ENCODE peak calls at places on chromosomes 4 and X, in six cellular contexts. B is AG04450, W is psoas muscle, P is cardiac muscle cell, F is fibroblast of lung, I is pancreas. O is an unnamed sample.

GRCh38 chrX:153688900-153689590 is 1.3 kb downstream of the SLC6A8 start:
- DNase-seq in I (peak), F (peak), B (no peak), W (peak), P (peak), O (peak)

GRCh38 chrX:101595739-101596419 is 21.9 kb downstream of the ARMCX6 start:
- DNase-seq in P (peak), F (peak), I (no peak), W (no peak), B (peak), O (no peak)

GRCh38 chr4:140257461-140258305 is 103.7 kb upstream of the MAML3 start:
- DNase-seq in W (no peak), F (no peak), P (no peak), I (no peak), B (no peak), O (no peak)

GRCh38 chr4:89242864-89243740 is 64.5 kb downstream of the GPRIN3 start:
- DNase-seq in F (no peak), B (no peak), I (no peak), P (no peak), W (no peak), O (no peak)

GRCh38 chr4:15651682-15652081 is 3.5 kb downstream of the FBXL5 start:
- DNase-seq in P (no peak), F (peak), I (no peak), W (no peak), B (no peak), O (no peak)

GRCh38 chrX:123077671-123078070 is 106.4 kb upstream of the GRIA3 start:
- DNase-seq in F (peak), B (no peak), W (no peak), I (no peak), P (no peak), O (no peak)

GRCh38 chrX:47063179-47063578 is 15.1 kb upstream of the RGN start:
- DNase-seq in W (no peak), F (no peak), P (no peak), B (no peak), I (no peak), O (no peak)

GRCh38 chr4:23819041-23819511 is 70.8 kb downstream of the PPARGC1A start:
- DNase-seq in W (no peak), B (no peak), P (peak), I (no peak), F (peak), O (no peak)

GRCh38 chrX:71917621-71918341 is 7.1 kb downstream of the NHSL2 start:
- DNase-seq in P (peak), F (peak), I (no peak), B (no peak), W (no peak), O (no peak)

GRCh38 chr4:118964891-118965411 is 76.3 kb downstream of the SYNPO2 start:
- DNase-seq in I (no peak), P (peak), W (no peak), F (peak), B (no peak), O (no peak)

GRCh38 chr4:6307230-6307629 is 37.6 kb downstream of the WFS1 start:
- DNase-seq in I (no peak), F (no peak), P (no peak), B (no peak), W (no peak), O (no peak)

GRCh38 chr4:108172231-108172779 is 3.6 kb upstream of the LEF1 start:
- DNase-seq in P (peak), I (no peak), F (peak), B (no peak), W (no peak), O (no peak)

GRCh38 chr4:153181293-153182080 is 22.8 kb upstream of the TRIM2 start:
- DNase-seq in F (no peak), W (no peak), B (no peak), P (no peak), I (no peak), O (no peak)

GRCh38 chr4:153068751-153069150 is 132.6 kb downstream of the FHDC1 start:
- DNase-seq in I (no peak), F (no peak), B (no peak), P (no peak), W (no peak), O (no peak)

GRCh38 chrX:13894888-13895564 is 78.1 kb upstream of the GPM6B start:
- DNase-seq in B (no peak), W (no peak), P (peak), F (no peak), I (no peak), O (no peak)

GRCh38 chr4:150217192-150217591 is 138.9 kb downstream of the DCLK2 start:
- DNase-seq in I (no peak), P (peak), F (peak), B (no peak), W (no peak), O (no peak)

GRCh38 chr4:165294907-165295306 is 32.6 kb upstream of the MSMO1 start:
- DNase-seq in W (no peak), I (no peak), F (no peak), B (no peak), P (no peak), O (no peak)

DNA sequence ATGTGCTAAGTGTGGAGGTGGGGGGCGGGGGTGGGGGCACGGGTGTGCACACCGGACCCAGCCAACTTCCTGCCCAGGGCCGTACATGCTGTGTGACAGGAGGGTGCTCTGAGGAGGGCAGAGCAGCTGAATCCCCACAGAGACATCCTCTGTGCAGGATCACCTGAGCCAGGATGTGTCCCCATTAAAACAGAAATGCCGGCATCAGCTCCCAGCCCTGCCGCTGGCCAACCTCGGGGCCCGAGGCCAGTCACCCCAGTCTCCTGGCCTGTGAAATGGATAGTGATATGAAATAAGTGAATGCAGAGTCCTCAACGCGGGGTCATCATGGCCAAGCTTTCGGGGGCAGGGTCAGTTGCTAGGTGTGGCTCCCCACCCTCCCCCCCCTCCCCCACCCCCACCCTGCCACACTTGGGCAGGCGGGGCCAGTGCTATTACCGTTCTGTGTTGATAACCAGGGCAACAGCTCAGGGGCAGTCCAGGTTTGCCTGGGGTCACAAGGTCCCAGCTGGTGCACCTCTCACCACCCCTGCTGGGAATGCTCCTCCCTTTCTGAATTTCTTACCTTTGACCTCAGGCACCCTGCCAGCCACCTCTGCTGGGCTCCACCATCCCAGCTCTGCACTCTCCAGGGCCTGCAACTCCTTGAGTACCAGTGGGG is 227.2 kb upstream of the PSAPL1 start:
- DNase-seq in P (no peak), I (no peak), B (no peak), W (no peak), F (no peak), O (no peak)
- H3K27ac ChIP-seq in P (no peak), I (no peak), B (no peak), W (no peak), F (no peak), O (no peak)

GRCh38 chr4:80732010-80732409 is 298.5 kb upstream of the BMP3 start:
- DNase-seq in F (peak), I (no peak), B (no peak), P (peak), W (no peak), O (no peak)
- H3K27ac ChIP-seq in F (no peak), I (no peak), B (no peak), P (no peak), W (no peak), O (no peak)

GRCh38 chr4:40199999-40200880 is 3.4 kb downstream of the RHOH start:
- DNase-seq in B (no peak), W (no peak), I (no peak), P (no peak), F (peak), O (no peak)

GRCh38 chr4:40201898-40202297 is 5.1 kb downstream of the RHOH start:
- DNase-seq in I (no peak), F (no peak), W (no peak), P (no peak), B (no peak), O (no peak)

GRCh38 chr4:40202474-40202873 is 5.6 kb downstream of the RHOH start:
- DNase-seq in B (no peak), I (no peak), F (no peak), W (no peak), P (no peak), O (no peak)

GRCh38 chr4:40199179-40199670 is 2.4 kb downstream of the RHOH start:
- DNase-seq in F (no peak), P (no peak), I (no peak), B (no peak), W (no peak), O (no peak)

GRCh38 chr4:40200881-40201797 is 4.3 kb downstream of the RHOH start:
- DNase-seq in F (peak), P (no peak), I (no peak), B (peak), W (no peak), O (no peak)
- H3K27ac ChIP-seq in F (no peak), P (no peak), I (no peak), B (peak), W (no peak), O (peak)

DNA sequence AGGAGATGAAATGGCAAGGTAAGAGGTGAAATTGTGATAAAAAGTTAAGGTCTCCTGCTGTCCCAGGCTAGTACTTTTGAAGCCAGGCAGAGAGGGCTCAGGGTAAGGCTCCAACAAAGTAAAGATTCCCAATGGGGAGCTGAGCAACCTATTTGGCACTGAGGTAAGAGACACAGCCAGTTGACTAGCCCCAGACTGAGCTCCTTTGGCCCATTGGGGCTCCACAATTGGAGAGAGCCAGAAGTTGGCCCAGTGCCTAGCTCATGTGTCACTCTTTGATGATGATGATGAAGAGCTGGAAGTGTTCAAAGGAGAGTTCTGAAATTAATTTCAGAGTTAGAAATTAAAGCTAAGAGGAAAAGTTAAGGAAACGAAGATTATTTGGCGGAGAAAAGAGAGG is 94.6 kb downstream of the RLIM start:
- DNase-seq in W (no peak), P (no peak), B (no peak), I (no peak), F (no peak), O (no peak)
- H3K27ac ChIP-seq in W (no peak), P (no peak), B (no peak), I (no peak), F (no peak), O (no peak)

DNA sequence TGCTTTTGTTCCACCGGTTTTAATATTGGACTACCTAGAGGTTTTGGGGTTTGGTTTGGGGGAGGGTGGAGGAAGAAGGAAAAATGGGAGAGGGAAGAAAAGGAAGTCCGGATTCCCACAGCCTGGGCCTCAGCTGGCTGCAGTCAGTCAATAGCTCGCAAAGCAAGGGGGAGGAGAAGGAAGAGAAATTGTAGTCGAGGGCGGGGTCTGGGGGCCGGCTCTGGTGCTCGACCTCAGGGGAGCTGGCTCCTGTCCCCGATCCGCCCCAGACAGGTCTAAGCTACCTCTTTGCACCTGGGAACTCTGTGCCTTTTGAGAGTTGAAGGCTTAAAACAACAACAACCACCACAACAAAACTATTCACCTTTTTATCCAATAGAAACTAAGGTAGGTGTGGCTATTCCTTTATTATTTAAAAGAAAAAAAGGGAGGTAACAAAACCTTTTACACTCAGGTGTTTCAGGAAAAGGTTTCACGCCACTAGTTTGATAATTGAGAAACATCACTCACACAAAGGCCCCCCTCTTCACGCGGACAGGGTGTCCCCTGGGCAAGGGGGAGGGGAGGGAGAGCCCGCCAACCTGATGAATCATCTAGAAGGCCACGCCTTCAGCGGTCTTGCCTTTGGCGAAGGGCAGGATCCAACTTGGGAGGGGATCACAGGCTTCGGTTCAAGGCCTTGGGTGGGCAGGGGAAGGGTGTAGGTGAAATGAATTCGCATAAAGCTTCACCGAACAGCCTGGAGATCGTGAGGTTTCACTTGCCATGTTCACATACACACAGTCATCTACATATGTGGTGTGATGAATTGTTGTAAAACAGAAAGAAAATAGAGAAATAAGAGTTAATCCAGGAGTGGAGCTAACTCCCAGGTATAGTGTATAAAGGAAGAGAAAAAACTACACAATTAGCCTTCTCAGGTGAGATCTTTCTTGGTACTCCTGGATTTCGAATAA is 1.7 kb upstream of the LNX1 start:
- DNase-seq in I (peak), F (peak), W (peak), B (no peak), P (peak), O (no peak)
- H3K27ac ChIP-seq in I (peak), F (no peak), W (no peak), B (no peak), P (no peak), O (no peak)

GRCh38 chr4:143351149-143351691 is 14.5 kb downstream of the GAB1 start:
- DNase-seq in W (no peak), F (no peak), P (no peak), I (no peak), B (no peak), O (no peak)

GRCh38 chr4:143346208-143346607 is 9.5 kb downstream of the GAB1 start:
- DNase-seq in I (no peak), B (no peak), P (no peak), W (no peak), F (no peak), O (no peak)

GRCh38 chr4:143352052-143352451 is 15.4 kb downstream of the GAB1 start:
- DNase-seq in F (peak), B (no peak), W (no peak), I (no peak), P (peak), O (no peak)

GRCh38 chr4:143347495-143347894 is 10.8 kb downstream of the GAB1 start:
- DNase-seq in W (no peak), F (no peak), P (no peak), I (no peak), B (no peak), O (no peak)

DNA sequence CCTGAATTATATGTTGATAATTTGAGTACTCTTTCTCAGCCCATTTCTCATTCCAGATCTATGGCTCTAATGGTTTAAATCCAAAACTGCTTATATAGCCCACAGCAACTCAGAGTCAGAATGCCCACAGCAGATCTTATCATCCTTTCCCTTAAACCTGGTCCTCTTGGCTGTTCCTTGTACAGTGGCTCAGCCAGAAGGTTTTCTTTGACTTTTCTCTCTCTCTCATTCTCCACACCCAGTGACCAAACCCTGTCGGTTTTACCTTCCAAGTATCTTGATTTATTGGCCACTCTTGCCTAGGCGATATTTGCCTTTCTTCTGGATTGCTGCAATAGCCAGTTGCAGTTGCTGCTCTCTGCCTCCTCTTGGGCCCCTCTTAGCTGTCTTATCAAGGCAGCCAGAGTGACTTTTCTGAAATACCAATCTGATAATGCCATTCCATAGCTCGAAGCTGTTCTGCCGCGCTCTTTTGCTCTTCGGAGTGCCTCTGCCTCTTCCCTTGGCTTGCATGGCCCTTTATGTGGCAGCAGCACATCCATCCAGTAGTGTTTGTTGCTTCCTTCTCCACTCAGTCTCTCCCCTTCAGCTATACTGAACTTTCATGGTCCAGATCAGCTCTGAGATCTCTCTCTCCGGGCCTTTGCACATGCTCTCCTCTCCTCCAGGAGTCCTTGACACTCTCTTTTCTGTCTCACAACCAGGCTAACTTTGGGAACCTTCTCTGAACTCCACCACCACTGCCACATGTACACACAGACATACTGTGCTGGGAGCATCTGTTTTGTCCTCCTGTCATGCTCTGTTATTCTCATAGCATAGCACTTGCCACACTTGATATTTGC is 11.8 kb downstream of the GAB1 start:
- DNase-seq in I (no peak), W (no peak), F (no peak), B (no peak), P (no peak), O (no peak)
- H3K27ac ChIP-seq in I (no peak), W (no peak), F (no peak), B (no peak), P (no peak), O (no peak)

GRCh38 chrX:119687661-119688413 is 5.1 kb downstream of the SEPTIN6 start:
- DNase-seq in B (no peak), F (no peak), I (no peak), P (no peak), W (no peak), O (no peak)
- H3K27ac ChIP-seq in B (no peak), F (no peak), I (no peak), P (no peak), W (no peak), O (no peak)